ENCODE peak calls at places on chromosomes 1 and 21, in six cellular contexts. B is heart right ventricle, U is ACHN, E is left colon, L is iPS-NIHi11, D is HS-5. H is an unnamed sample.

GRCh38 chr21:32403201-32403701 is 9.3 kb upstream of the EVA1C start:
- DNase-seq in L (peak; percentile 79), U (peak; percentile 51), D (no peak), E (peak; percentile 55), B (peak; percentile 78), H (peak; percentile 48)

GRCh38 chr1:234781241-234782056 is 171.5 kb upstream of the IRF2BP2 start:
- DNase-seq in U (no peak), B (peak; percentile 54), E (no peak), D (no peak), L (peak; percentile 42), H (no peak)

GRCh38 chr1:19191811-19192210 is 18.3 kb downstream of the UBR4 start:
- DNase-seq in U (no peak), E (no peak), L (no peak), D (no peak), B (no peak), H (no peak)

GRCh38 chr1:60874703-60875102 is 207.7 kb upstream of the NFIA start:
- DNase-seq in B (no peak), L (no peak), D (peak; percentile 16), E (no peak), U (no peak), H (no peak)

GRCh38 chr1:98119793-98120192 is 199.0 kb upstream of the DPYD start:
- DNase-seq in L (peak; percentile 58), B (no peak), E (no peak), D (no peak), U (peak; percentile 25), H (peak; percentile 2)

GRCh38 chr1:150563340-150564038 is 14.3 kb downstream of the ADAMTSL4 start:
- DNase-seq in B (no peak), L (no peak), U (peak; percentile 63), E (peak; percentile 77), D (no peak), H (peak; percentile 91)

GRCh38 chr1:171140466-171140865 is 44.6 kb upstream of the FMO2 start:
- DNase-seq in B (no peak), U (no peak), D (no peak), L (no peak), E (no peak), H (no peak)

GRCh38 chr1:79859212-79859948 is 852.9 kb upstream of the ADGRL4 start:
- DNase-seq in L (no peak), D (peak; percentile 66), B (no peak), U (peak; percentile 23), E (no peak), H (no peak)

GRCh38 chr21:38352536-38353219 is 95.9 kb downstream of the KCNJ15 start:
- DNase-seq in U (peak; percentile 62), B (peak; percentile 62), E (peak; percentile 55), L (peak; percentile 78), D (peak; percentile 38), H (peak; percentile 49)

GRCh38 chr21:15730484-15731242 is 881 bp downstream of the USP25 start:
- DNase-seq in U (no peak), L (no peak), E (peak; percentile 58), B (peak; percentile 13), D (no peak), H (peak; percentile 25)

GRCh38 chr21:36661511-36662309 is 37.2 kb upstream of the SIM2 start:
- DNase-seq in B (peak; percentile 36), D (no peak), L (peak; percentile 49), E (peak; percentile 46), U (peak; percentile 31), H (no peak)

GRCh38 chr1:27405074-27405473 is 12.7 kb downstream of the GPR3 start:
- DNase-seq in U (no peak), L (peak; percentile 53), E (no peak), B (peak; percentile 64), D (no peak), H (no peak)

GRCh38 chr1:66747500-66747899 is 4.8 kb upstream of the DYNLT5 start:
- DNase-seq in U (no peak), L (no peak), B (no peak), D (peak; percentile 33), E (no peak), H (no peak)

GRCh38 chr1:105204836-105205371 is 1455.2 kb downstream of the AMY1C start:
- DNase-seq in E (no peak), B (no peak), L (peak; percentile 9), U (no peak), D (no peak), H (no peak)

GRCh38 chr1:21341022-21341421 is 50.8 kb upstream of the ECE1 start:
- DNase-seq in E (peak; percentile 26), U (no peak), D (no peak), B (no peak), L (no peak), H (no peak)

GRCh38 chr21:38470762-38471161 is 27.5 kb downstream of the ERG start:
- DNase-seq in L (no peak), E (no peak), D (peak; percentile 11), U (no peak), B (no peak), H (no peak)

GRCh38 chr1:78519446-78519845 is 28.7 kb downstream of the PTGFR start:
- DNase-seq in E (no peak), L (no peak), B (no peak), U (no peak), D (peak; percentile 8), H (no peak)

GRCh38 chr1:171983584-171983983 is 142.3 kb downstream of the DNM3 start:
- DNase-seq in B (no peak), D (no peak), U (peak; percentile 28), E (no peak), L (no peak), H (peak; percentile 9)

GRCh38 chr21:43307677-43308070 is 119.3 kb downstream of the SIK1 start:
- DNase-seq in U (no peak), L (no peak), B (no peak), E (no peak), D (no peak), H (peak; percentile 19)

GRCh38 chr1:217238945-217239344 is 391.9 kb downstream of the GPATCH2 start:
- DNase-seq in E (no peak), D (no peak), B (no peak), U (no peak), L (no peak), H (no peak)

GRCh38 chr1:8343464-8344001 is 25.6 kb downstream of the SLC45A1 start:
- DNase-seq in L (no peak), B (peak; percentile 51), U (peak; percentile 89), E (no peak), D (peak; percentile 89), H (no peak)

GRCh38 chr1:160096491-160097116 is 1.8 kb downstream of the IGSF8 start:
- DNase-seq in E (no peak), L (no peak), U (no peak), D (no peak), B (no peak), H (no peak)

GRCh38 chr1:10628685-10629084 is 153.9 kb downstream of the PEX14 start:
- DNase-seq in U (no peak), E (no peak), L (no peak), B (peak; percentile 74), D (no peak), H (no peak)

GRCh38 chr21:44304041-44304738 is 4.3 kb downstream of the PFKL start:
- DNase-seq in L (no peak), U (no peak), E (no peak), B (no peak), D (no peak), H (no peak)

H was measured in GM12865.